ENCODE peak calls at places on chromosomes 2 and 18, in five cellular contexts. One of them, this sample, is unnamed. For H3K27me3, the result is how much of the 10 kb centered on the place peaks cover.

GRCh38 chr18:58692420-58693185 is 21.3 kb downstream of the MALT1 start:
- DNase-seq in CD8-positive, alpha-beta T cell: no peak
- DNase-seq in heart right ventricle: no peak
- DNase-seq in kidney epithelial cell: no peak
- DNase-seq in dorsolateral prefrontal cortex: no peak
- DNase-seq in this sample: no peak

GRCh38 chr2:28545590-28546195 is 49.8 kb downstream of the PLB1 start:
- DNase-seq in CD8-positive, alpha-beta T cell: no peak
- DNase-seq in heart right ventricle: no peak
- DNase-seq in kidney epithelial cell: no peak
- DNase-seq in dorsolateral prefrontal cortex: no peak
- DNase-seq in this sample: no peak

GRCh38 chr2:179237209-179237946 is 27.3 kb downstream of the SESTD1 start:
- DNase-seq in CD8-positive, alpha-beta T cell: no peak
- DNase-seq in heart right ventricle: no peak
- DNase-seq in kidney epithelial cell: no peak
- DNase-seq in dorsolateral prefrontal cortex: no peak
- DNase-seq in this sample: no peak

GRCh38 chr2:20137884-20138283 is 86.5 kb upstream of the LAPTM4A start:
- DNase-seq in CD8-positive, alpha-beta T cell: no peak
- DNase-seq in heart right ventricle: no peak
- DNase-seq in kidney epithelial cell: no peak
- DNase-seq in dorsolateral prefrontal cortex: no peak
- DNase-seq in this sample: no peak

GRCh38 chr2:3758906-3759305 is 55.5 kb downstream of the DCDC2C start:
- DNase-seq in CD8-positive, alpha-beta T cell: no peak
- DNase-seq in heart right ventricle: no peak
- DNase-seq in kidney epithelial cell: no peak
- DNase-seq in dorsolateral prefrontal cortex: no peak
- DNase-seq in this sample: no peak

GRCh38 chr2:101617188-101617587 is 80.3 kb upstream of the MAP4K4 start:
- DNase-seq in CD8-positive, alpha-beta T cell: no peak
- DNase-seq in heart right ventricle: no peak
- DNase-seq in kidney epithelial cell: peak
- DNase-seq in dorsolateral prefrontal cortex: no peak
- DNase-seq in this sample: no peak

GRCh38 chr2:232286011-232286868 is 92.3 kb upstream of the ALPP start:
- DNase-seq in CD8-positive, alpha-beta T cell: no peak
- DNase-seq in heart right ventricle: no peak
- DNase-seq in kidney epithelial cell: no peak
- DNase-seq in dorsolateral prefrontal cortex: no peak
- DNase-seq in this sample: no peak

GRCh38 chr18:80244956-80245730 is 2.2 kb downstream of the PARD6G start:
- DNase-seq in CD8-positive, alpha-beta T cell: no peak
- DNase-seq in heart right ventricle: no peak
- DNase-seq in kidney epithelial cell: no peak
- DNase-seq in dorsolateral prefrontal cortex: no peak
- DNase-seq in this sample: no peak

GRCh38 chr2:78992807-78993517 is 32.5 kb upstream of the REG3G start:
- DNase-seq in CD8-positive, alpha-beta T cell: no peak
- DNase-seq in heart right ventricle: no peak
- DNase-seq in kidney epithelial cell: no peak
- DNase-seq in dorsolateral prefrontal cortex: no peak
- DNase-seq in this sample: peak

GRCh38 chr2:127011136-127011740 is 95.7 kb downstream of the BIN1 start:
- DNase-seq in CD8-positive, alpha-beta T cell: no peak
- DNase-seq in heart right ventricle: no peak
- DNase-seq in kidney epithelial cell: no peak
- DNase-seq in dorsolateral prefrontal cortex: no peak
- DNase-seq in this sample: no peak

DNA sequence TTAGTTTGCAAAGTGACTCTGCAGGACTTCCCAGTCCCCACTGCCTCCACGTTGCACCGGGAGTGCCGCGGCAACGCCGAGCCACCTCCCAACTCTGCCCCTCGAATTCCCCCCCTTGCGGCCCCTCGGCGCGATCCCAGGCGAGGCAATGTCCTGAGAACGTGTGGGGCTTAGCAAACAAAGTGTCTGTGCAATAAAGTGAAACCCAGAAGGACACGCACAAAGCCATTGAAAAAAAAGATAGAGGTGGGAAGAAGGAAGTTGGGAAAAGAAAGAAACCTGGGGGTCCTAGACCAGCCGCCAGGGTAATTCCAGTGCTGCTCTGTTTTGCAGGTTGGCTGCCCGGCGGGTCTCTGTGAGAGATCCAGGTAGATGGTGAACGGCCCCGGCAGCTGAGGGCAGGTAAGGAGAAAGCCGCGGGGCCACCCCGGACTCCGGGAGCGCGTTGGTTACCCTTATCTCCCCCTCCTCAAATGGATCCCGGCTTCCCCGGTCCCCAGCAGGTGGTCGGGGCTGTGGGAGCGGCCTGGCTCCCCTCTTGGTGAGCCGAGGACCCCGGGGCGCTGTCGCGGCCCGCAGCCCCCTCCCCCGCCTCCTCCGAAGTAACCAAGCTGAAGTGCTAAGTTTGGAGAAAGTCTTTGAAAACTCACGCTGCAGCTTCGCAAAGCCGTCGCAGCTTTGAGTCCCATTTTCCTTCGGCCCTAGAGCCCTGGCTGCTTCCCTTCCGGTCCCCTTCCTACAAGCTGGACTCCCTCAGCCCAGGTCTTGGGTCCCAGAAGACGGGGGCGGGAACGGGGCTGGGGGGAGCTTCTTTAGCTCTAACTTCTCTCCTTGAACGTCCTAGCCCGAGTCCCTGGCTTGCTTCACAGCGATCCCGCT is 525 bp downstream of the OTX1 start:
- DNase-seq in CD8-positive, alpha-beta T cell: no peak
- DNase-seq in heart right ventricle: no peak
- DNase-seq in kidney epithelial cell: no peak
- DNase-seq in dorsolateral prefrontal cortex: no peak
- DNase-seq in this sample: no peak
- H3K27me3 ChIP-seq in CD8-positive, alpha-beta T cell: half or more
- H3K27me3 ChIP-seq in heart right ventricle: half or more
- H3K27me3 ChIP-seq in kidney epithelial cell: half or more
- H3K27me3 ChIP-seq in dorsolateral prefrontal cortex: half or more
- H3K27me3 ChIP-seq in this sample: half or more

DNA sequence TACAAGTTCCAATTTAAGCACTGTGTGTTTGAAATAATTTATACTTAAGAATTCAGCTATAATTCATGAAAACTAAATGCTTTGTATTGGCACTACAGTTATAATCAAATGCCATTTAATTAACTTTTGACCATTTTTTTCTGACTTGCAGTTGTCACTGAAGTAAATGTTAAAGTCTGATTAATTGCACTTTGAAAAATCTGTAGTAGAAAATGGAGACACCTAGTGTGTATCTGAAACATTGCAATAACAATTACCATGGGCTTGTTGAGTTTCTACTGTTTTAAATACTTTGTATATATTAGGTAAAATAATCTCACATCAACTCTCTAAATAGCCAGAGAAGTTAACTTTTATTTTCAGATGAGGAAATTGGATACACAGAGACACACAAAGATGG is 458.6 kb upstream of the FSIP2 start:
- DNase-seq in CD8-positive, alpha-beta T cell: no peak
- DNase-seq in heart right ventricle: no peak
- DNase-seq in kidney epithelial cell: no peak
- DNase-seq in dorsolateral prefrontal cortex: no peak
- DNase-seq in this sample: no peak
- TF ChIP-seq CTCF in CD8-positive, alpha-beta T cell: no peak
- TF ChIP-seq CTCF in heart right ventricle: peak
- TF ChIP-seq CTCF in kidney epithelial cell: peak
- TF ChIP-seq CTCF in dorsolateral prefrontal cortex: peak
- TF ChIP-seq CTCF in this sample: peak

DNA sequence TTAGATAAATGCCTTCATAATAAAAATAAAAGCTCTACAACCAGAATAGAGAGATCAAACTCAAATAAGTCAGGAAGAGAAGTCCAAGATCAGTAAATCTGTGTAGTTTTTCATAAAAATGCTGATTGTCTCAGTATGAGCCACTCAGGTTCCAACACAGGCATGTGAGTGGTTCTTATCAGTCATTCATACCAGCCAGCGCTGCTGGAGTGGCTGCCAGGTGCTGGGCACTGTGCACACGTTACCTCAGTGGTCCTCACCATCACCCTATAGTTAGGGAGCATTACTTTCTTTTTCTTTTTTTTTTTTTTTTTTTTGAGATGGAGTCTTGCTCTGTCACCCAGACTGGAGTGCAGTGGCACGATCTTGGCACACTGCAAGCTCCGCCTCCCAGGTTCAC is 23.8 kb downstream of the CNDP1 start:
- DNase-seq in CD8-positive, alpha-beta T cell: no peak
- DNase-seq in heart right ventricle: no peak
- DNase-seq in kidney epithelial cell: no peak
- DNase-seq in dorsolateral prefrontal cortex: no peak
- DNase-seq in this sample: no peak
- H3K27me3 ChIP-seq in CD8-positive, alpha-beta T cell: under half
- H3K27me3 ChIP-seq in heart right ventricle: under half
- H3K27me3 ChIP-seq in kidney epithelial cell: under half
- H3K27me3 ChIP-seq in dorsolateral prefrontal cortex: under half
- H3K27me3 ChIP-seq in this sample: under half

GRCh38 chr2:186783254-186783653 is 65.7 kb downstream of the ZSWIM2 start:
- DNase-seq in CD8-positive, alpha-beta T cell: no peak
- DNase-seq in heart right ventricle: no peak
- DNase-seq in kidney epithelial cell: no peak
- DNase-seq in dorsolateral prefrontal cortex: no peak
- DNase-seq in this sample: no peak

GRCh38 chr2:186784930-186785329 is 64.0 kb downstream of the ZSWIM2 start:
- DNase-seq in CD8-positive, alpha-beta T cell: no peak
- DNase-seq in heart right ventricle: no peak
- DNase-seq in kidney epithelial cell: no peak
- DNase-seq in dorsolateral prefrontal cortex: no peak
- DNase-seq in this sample: no peak

DNA sequence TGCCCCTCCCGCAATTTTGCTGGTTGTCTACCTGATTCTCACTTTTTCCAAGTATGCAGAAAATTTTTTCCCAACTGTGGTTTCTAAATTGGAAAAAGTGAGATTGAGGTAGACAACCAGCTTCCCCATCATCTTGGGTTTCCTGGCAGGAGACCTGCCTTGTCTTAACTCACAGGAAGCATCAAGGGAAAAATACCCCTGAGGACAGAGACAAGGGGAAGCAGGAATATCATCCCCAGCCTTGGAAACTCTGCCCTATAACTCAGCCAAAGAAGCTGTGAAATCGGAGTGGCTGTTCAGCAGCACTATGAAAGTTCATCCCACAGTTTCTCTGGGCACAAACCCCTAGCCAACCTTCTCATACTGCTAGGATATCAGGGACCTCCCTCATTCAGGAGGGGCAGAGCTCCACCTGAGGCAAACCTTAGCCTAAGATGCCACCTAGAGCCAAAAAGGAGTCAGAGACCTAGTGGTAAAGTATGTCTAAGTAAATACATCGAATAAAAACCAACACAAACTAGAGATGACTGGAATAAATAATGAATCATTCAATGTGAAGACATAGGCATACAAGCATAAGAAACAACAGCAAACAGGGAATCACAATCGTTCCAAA is 68.2 kb downstream of the ZSWIM2 start:
- DNase-seq in CD8-positive, alpha-beta T cell: no peak
- DNase-seq in heart right ventricle: no peak
- DNase-seq in kidney epithelial cell: no peak
- DNase-seq in dorsolateral prefrontal cortex: no peak
- DNase-seq in this sample: no peak
- TF ChIP-seq CTCF in CD8-positive, alpha-beta T cell: no peak
- TF ChIP-seq CTCF in heart right ventricle: no peak
- TF ChIP-seq CTCF in kidney epithelial cell: peak
- TF ChIP-seq CTCF in dorsolateral prefrontal cortex: peak
- TF ChIP-seq CTCF in this sample: no peak

DNA sequence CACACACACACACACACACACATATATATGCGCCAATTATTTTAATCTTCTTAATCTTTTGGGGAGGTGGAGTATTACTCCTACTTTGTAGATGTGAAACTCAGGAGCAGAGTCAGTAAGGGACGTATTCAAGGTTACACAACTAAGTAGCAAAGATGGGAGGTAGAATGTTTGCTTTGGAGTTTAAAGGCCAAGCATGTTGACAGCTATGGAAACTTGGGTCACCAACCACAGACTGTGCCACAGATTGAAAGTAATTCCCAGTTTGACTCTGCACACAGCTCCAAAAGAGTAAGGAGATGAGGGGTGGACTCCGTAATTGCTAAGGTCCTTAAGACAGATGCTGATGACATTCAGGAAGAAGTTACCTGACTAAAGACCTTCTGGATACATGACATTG is 124.8 kb upstream of the ITGB6 start:
- DNase-seq in CD8-positive, alpha-beta T cell: no peak
- DNase-seq in heart right ventricle: no peak
- DNase-seq in kidney epithelial cell: no peak
- DNase-seq in dorsolateral prefrontal cortex: no peak
- DNase-seq in this sample: no peak
- H3K27me3 ChIP-seq in CD8-positive, alpha-beta T cell: under half
- H3K27me3 ChIP-seq in heart right ventricle: under half
- H3K27me3 ChIP-seq in kidney epithelial cell: under half
- H3K27me3 ChIP-seq in dorsolateral prefrontal cortex: under half
- H3K27me3 ChIP-seq in this sample: under half

DNA sequence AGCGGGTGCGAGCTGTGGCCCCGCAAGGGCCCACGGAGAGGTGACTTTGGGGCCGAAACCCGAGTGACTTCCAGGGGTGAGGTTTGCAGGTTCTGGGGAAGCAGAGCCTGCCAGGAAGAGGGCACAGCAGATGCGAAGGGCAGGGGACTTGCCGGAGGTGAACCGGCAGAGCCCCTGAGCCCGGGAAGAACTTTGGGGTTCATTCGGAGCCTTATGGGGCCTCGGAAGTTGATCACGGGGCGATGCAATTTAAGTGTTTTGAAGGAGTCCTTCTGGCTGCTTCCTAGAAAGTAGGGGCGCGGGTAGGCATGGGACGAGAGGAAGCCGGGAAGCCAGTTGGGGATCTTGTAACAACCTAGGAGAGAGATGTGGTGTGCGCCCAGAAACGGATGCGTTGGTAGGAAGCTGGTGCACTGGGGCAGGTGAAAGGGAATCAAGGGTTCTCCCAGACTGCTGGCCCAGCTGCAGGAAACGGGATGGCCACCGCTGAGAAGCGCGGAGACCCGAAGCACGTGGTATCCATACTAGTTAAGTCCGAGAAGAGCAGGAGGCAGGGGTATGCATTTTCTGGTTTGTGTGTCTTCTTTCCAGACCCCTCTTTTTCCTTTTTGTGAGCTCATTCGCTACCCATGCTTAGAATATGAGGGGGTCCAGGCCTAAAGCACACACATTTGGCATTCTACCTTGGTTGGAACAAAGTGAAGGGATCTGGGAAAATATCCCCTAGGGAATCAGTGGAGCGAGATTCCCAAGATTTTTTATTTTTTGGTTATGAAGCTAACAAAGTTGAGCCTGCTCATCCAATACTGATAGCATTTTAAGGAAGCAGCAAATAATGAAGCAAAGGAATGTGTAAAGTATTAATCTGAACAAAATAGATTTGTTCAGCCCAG is 755 bp downstream of the SCLY start:
- DNase-seq in CD8-positive, alpha-beta T cell: peak
- DNase-seq in heart right ventricle: peak
- DNase-seq in kidney epithelial cell: no peak
- DNase-seq in dorsolateral prefrontal cortex: no peak
- DNase-seq in this sample: no peak
- TF ChIP-seq CTCF in CD8-positive, alpha-beta T cell: no peak
- TF ChIP-seq CTCF in heart right ventricle: no peak
- TF ChIP-seq CTCF in kidney epithelial cell: no peak
- TF ChIP-seq CTCF in dorsolateral prefrontal cortex: no peak
- TF ChIP-seq CTCF in this sample: no peak